ENCODE peak calls at places on chromosomes 12 and 14, in five cellular contexts. G, O, V, X and H are unnamed samples.

GRCh38 chr12:87827638-87828264 is 201.4 kb downstream of the C12orf50 start:
- DNase-seq in G (no peak), O (no peak), V (peak; percentile 64), X (no peak), H (no peak)

GRCh38 chr14:54920052-54920451 is 17.4 kb upstream of the GCH1 start:
- DNase-seq in G (no peak), O (no peak), V (no peak), X (no peak), H (no peak)

GRCh38 chr12:124752437-124753229 is 111.0 kb downstream of the SCARB1 start:
- DNase-seq in G (no peak), O (no peak), V (no peak), X (no peak), H (no peak)

GRCh38 chr14:23119362-23120327 is 590 bp upstream of the CEBPE start:
- DNase-seq in G (no peak), O (no peak), V (no peak), X (no peak), H (no peak)

GRCh38 chr12:124536613-124537012 is 30.8 kb downstream of the NCOR2 start:
- DNase-seq in G (no peak), O (no peak), V (no peak), X (no peak), H (no peak)

GRCh38 chr12:129101404-129101803 is 248.1 kb downstream of the GLT1D1 start:
- DNase-seq in G (no peak), O (no peak), V (no peak), X (peak; percentile 36), H (no peak)

GRCh38 chr12:95554532-95555071 is 3.3 kb upstream of the USP44 start:
- DNase-seq in G (no peak), O (no peak), V (no peak), X (no peak), H (no peak)

GRCh38 chr14:61502459-61503093 is 181.2 kb downstream of the PRKCH start:
- DNase-seq in G (no peak), O (no peak), V (no peak), X (no peak), H (no peak)

GRCh38 chr14:85566603-85567002 is 36.7 kb downstream of the FLRT2 start:
- DNase-seq in G (no peak), O (no peak), V (no peak), X (no peak), H (no peak)

GRCh38 chr12:45585522-45586230 is 143.8 kb upstream of the ARID2 start:
- DNase-seq in G (no peak), O (no peak), V (no peak), X (no peak), H (peak; percentile 50)

GRCh38 chr12:131163189-131163738 is 209.6 kb downstream of the ADGRD1 start:
- DNase-seq in G (no peak), O (no peak), V (no peak), X (no peak), H (no peak)

GRCh38 chr12:52280319-52280795 is 5.9 kb downstream of the KRT86 start:
- DNase-seq in G (no peak), O (peak; percentile 28), V (peak; percentile 93), X (no peak), H (peak; percentile 95)

GRCh38 chr14:103897075-103897947 is 30.9 kb upstream of the TDRD9 start:
- DNase-seq in G (peak; percentile 87), O (no peak), V (no peak), X (no peak), H (no peak)

GRCh38 chr12:104742551-104742961 is 215.5 kb downstream of the SLC41A2 start:
- DNase-seq in G (no peak), O (peak; percentile 44), V (no peak), X (no peak), H (no peak)

GRCh38 chr12:9813821-9814798 is 13.2 kb upstream of the KLRF1 start:
- DNase-seq in G (peak; percentile 80), O (peak; percentile 68), V (peak; percentile 13), X (peak; percentile 69), H (no peak)

GRCh38 chr14:101191086-101191881 is 287.8 kb upstream of the RTL1 start:
- DNase-seq in G (peak; percentile 19), O (no peak), V (no peak), X (no peak), H (peak; percentile 86)

GRCh38 chr12:64007853-64008252 is 163.4 kb downstream of the SRGAP1 start:
- DNase-seq in G (no peak), O (no peak), V (no peak), X (no peak), H (no peak)

GRCh38 chr14:69559581-69560011 is 15.1 kb downstream of the CCDC177 start:
- DNase-seq in G (no peak), O (no peak), V (no peak), X (no peak), H (no peak)

GRCh38 chr14:89849931-89850330 is 104.6 kb downstream of the EFCAB11 start:
- DNase-seq in G (no peak), O (no peak), V (no peak), X (no peak), H (no peak)

GRCh38 chr14:61322799-61323290 is 1.5 kb downstream of the PRKCH start:
- DNase-seq in G (no peak), O (no peak), V (peak; percentile 66), X (no peak), H (no peak)

GRCh38 chr12:119840617-119841016 is 36.5 kb downstream of the CIT start:
- DNase-seq in G (no peak), O (no peak), V (no peak), X (no peak), H (no peak)

GRCh38 chr12:110186059-110186458 is 61.9 kb downstream of the IFT81 start:
- DNase-seq in G (no peak), O (no peak), V (no peak), X (no peak), H (no peak)

GRCh38 chr12:18551703-18552102 is 186.1 kb downstream of the PLCZ1 start:
- DNase-seq in G (no peak), O (no peak), V (no peak), X (no peak), H (no peak)

GRCh38 chr12:106601548-106601947 is 18.7 kb downstream of the RFX4 start:
- DNase-seq in G (no peak), O (no peak), V (no peak), X (no peak), H (no peak)

GRCh38 chr14:37992489-37992888 is 215.2 kb upstream of the SSTR1 start:
- DNase-seq in G (no peak), O (no peak), V (no peak), X (no peak), H (no peak)

GRCh38 chr12:31736472-31736871 is 7.7 kb upstream of the AMN1 start:
- DNase-seq in G (no peak), O (no peak), V (no peak), X (no peak), H (no peak)

GRCh38 chr12:49652921-49653520 is 29.7 kb downstream of the PRPF40B start:
- DNase-seq in G (no peak), O (no peak), V (no peak), X (no peak), H (no peak)

GRCh38 chr14:63134801-63135200 is 69.4 kb upstream of the RHOJ start:
- DNase-seq in G (no peak), O (no peak), V (no peak), X (no peak), H (no peak)

GRCh38 chr12:83865431-83865830 is 1047.2 kb downstream of the SLC6A15 start:
- DNase-seq in G (no peak), O (no peak), V (no peak), X (no peak), H (no peak)

GRCh38 chr12:116427200-116427932 is 131.8 kb upstream of the MAP1LC3B2 start:
- DNase-seq in G (no peak), O (no peak), V (peak; percentile 27), X (peak; percentile 98), H (no peak)

GRCh38 chr14:28813810-28814209 is 47.2 kb downstream of the FOXG1 start:
- DNase-seq in G (no peak), O (no peak), V (no peak), X (no peak), H (no peak)

GRCh38 chr14:101599234-101599885 is 38.1 kb downstream of the DIO3 start:
- DNase-seq in G (peak; percentile 33), O (no peak), V (no peak), X (no peak), H (peak; percentile 53)

GRCh38 chr12:132766380-132767085 is 4.9 kb upstream of the ANKLE2 start:
- DNase-seq in G (no peak), O (peak; percentile 79), V (no peak), X (no peak), H (no peak)
- H3K9me3 ChIP-seq in G (no peaks in the 10 kb centered on the region), O (no peaks in the 10 kb centered on the region), V (no peaks in the 10 kb centered on the region), X (no peaks in the 10 kb centered on the region), H (no peaks in the 10 kb centered on the region)

GRCh38 chr12:133220521-133220920 is 15.2 kb downstream of the ANHX start:
- DNase-seq in G (no peak), O (no peak), V (no peak), X (no peak), H (no peak)
- H3K9me3 ChIP-seq in G (peaks cover 25% of the 10 kb centered on the region), O (peaks cover 2% of the 10 kb centered on the region), V (peaks cover 3% of the 10 kb centered on the region), X (peaks cover 42% of the 10 kb centered on the region), H (peaks cover 17% of the 10 kb centered on the region)

GRCh38 chr12:25981597-25981996 is 23.1 kb downstream of the RASSF8 start:
- DNase-seq in G (no peak), O (no peak), V (no peak), X (no peak), H (no peak)
- H3K9me3 ChIP-seq in G (no peaks in the 10 kb centered on the region), O (no peaks in the 10 kb centered on the region), V (no peaks in the 10 kb centered on the region), X (no peaks in the 10 kb centered on the region), H (no peaks in the 10 kb centered on the region)

GRCh38 chr12:34393821-34394150 is 371.5 kb downstream of the ALG10 start:
- DNase-seq in G (peak; percentile 27), O (peak; percentile 4), V (no peak), X (no peak), H (peak; percentile 31)
- H3K9me3 ChIP-seq in G (peaks cover 34% of the 10 kb centered on the region), O (no peaks in the 10 kb centered on the region), V (no peaks in the 10 kb centered on the region), X (no peaks in the 10 kb centered on the region), H (no peaks in the 10 kb centered on the region)